ENCODE peak calls at places on chromosomes 3 and 15, in six cellular contexts. Q is activated T-helper 1 cell treated with anti-CD3 and anti-CD28 coated beads, Interleukin-12 subunit alpha, Interleukin-12 subunit beta, Interleukin-2, Interleukin-4 antibody, amounts not matched to agents 30 ng/mL and 10 ng/mL and 1 ng/mL, durations not matched to agents 14 hours and 24 hours and 36 hours; O is CD8-positive, alpha-beta memory T cell; P is cardiac muscle cell; L is A172; M is ACHN. D is an unnamed sample.

GRCh38 chr3:184050217-184050847 is 2.5 kb upstream of the HTR3C start:
- DNase-seq in P (no peak), Q (no peak), M (no peak), O (no peak), L (no peak), D (no peak)

GRCh38 chr3:48847053-48847585 is 555 bp downstream of the PRKAR2A start:
- DNase-seq in O (peak; percentile 62), Q (peak; percentile 36), L (peak; percentile 45), P (peak; percentile 83), M (peak; percentile 69), D (peak; percentile 44)

GRCh38 chr3:69791111-69791510 is 51.8 kb downstream of the MITF start:
- DNase-seq in Q (no peak), P (peak; percentile 73), O (no peak), M (peak; percentile 47), L (no peak), D (no peak)

GRCh38 chr15:90161946-90162345 is 39.2 kb upstream of the SEMA4B start:
- DNase-seq in O (no peak), L (no peak), P (no peak), M (no peak), Q (no peak), D (no peak)

GRCh38 chr15:74664028-74664616 is 31.7 kb downstream of the EDC3 start:
- DNase-seq in O (no peak), L (no peak), P (no peak), M (no peak), Q (no peak), D (no peak)

GRCh38 chr3:143885803-143886427 is 37.6 kb upstream of the SLC9A9 start:
- DNase-seq in M (peak; percentile 41), L (peak; percentile 43), Q (peak; percentile 3), P (peak; percentile 51), O (no peak), D (no peak)

GRCh38 chr15:98676586-98677270 is 28.4 kb downstream of the IGF1R start:
- DNase-seq in M (no peak), L (no peak), Q (no peak), P (no peak), O (no peak), D (no peak)

GRCh38 chr3:190718691-190719090 is 143.8 kb downstream of the GMNC start:
- DNase-seq in P (no peak), L (peak; percentile 48), O (no peak), M (peak; percentile 35), Q (no peak), D (no peak)

GRCh38 chr3:52195823-52196331 is 2.1 kb upstream of the ALAS1 start:
- DNase-seq in P (no peak), L (peak; percentile 38), Q (no peak), M (no peak), O (no peak), D (no peak)

D was measured in neuronal stem cell.